ENCODE peak calls at places on chromosomes 6 and 20, in six cellular contexts. L, R, D, A, B and G are unnamed samples.

GRCh38 chr6:15523679-15524630 is 138.9 kb downstream of the DTNBP1 start:
- DNase-seq in L (no peak), R (no peak), D (no peak), A (no peak), B (no peak), G (no peak)

GRCh38 chr20:10654630-10655029 is 19.2 kb downstream of the JAG1 start:
- DNase-seq in L (peak), R (no peak), D (no peak), A (peak), B (no peak), G (peak)

GRCh38 chr20:20525756-20526155 is 157.9 kb downstream of the INSM1 start:
- DNase-seq in L (no peak), R (no peak), D (peak), A (no peak), B (peak), G (no peak)

GRCh38 chr6:22829070-22829469 is 259.7 kb downstream of the HDGFL1 start:
- DNase-seq in L (no peak), R (no peak), D (no peak), A (no peak), B (no peak), G (no peak)

GRCh38 chr6:56062856-56063255 is 184.5 kb downstream of the COL21A1 start:
- DNase-seq in L (no peak), R (no peak), D (no peak), A (no peak), B (no peak), G (no peak)

GRCh38 chr6:34206726-34207125 is 29.9 kb upstream of the HMGA1 start:
- DNase-seq in L (no peak), R (peak), D (no peak), A (no peak), B (no peak), G (no peak)

GRCh38 chr6:149153637-149154036 is 163.9 kb upstream of the TAB2 start:
- DNase-seq in L (no peak), R (no peak), D (no peak), A (no peak), B (no peak), G (no peak)

GRCh38 chr20:40080059-40080652 is 608.9 kb downstream of the MAFB start:
- DNase-seq in L (no peak), R (no peak), D (no peak), A (no peak), B (no peak), G (no peak)

GRCh38 chr20:32535953-32536823 is 48.9 kb downstream of the NOL4L start:
- DNase-seq in L (peak), R (peak), D (no peak), A (peak), B (peak), G (peak)

GRCh38 chr6:159168536-159169192 is 536 bp upstream of the FNDC1 start:
- DNase-seq in L (peak), R (peak), D (no peak), A (peak), B (no peak), G (peak)

GRCh38 chr20:22993823-22994222 is 41.3 kb upstream of the SSTR4 start:
- DNase-seq in L (no peak), R (no peak), D (no peak), A (no peak), B (no peak), G (no peak)

GRCh38 chr6:13248053-13248452 is 80.3 kb downstream of the TBC1D7 start:
- DNase-seq in L (no peak), R (no peak), D (no peak), A (peak), B (no peak), G (peak)